ENCODE peak calls at places on chromosomes 13 and 19, in four cellular contexts. One of them, this sample, is unnamed.

GRCh38 chr13:64925284-64925683 is 2304.9 kb downstream of the PCDH9 start:
- DNase-seq in lung: no peak
- DNase-seq in fibroblast of mammary gland: no peak
- DNase-seq in osteocyte: peak
- DNase-seq in this sample: no peak

GRCh38 chr19:38206006-38206745 is 17.8 kb downstream of the DPF1 start:
- DNase-seq in fibroblast of mammary gland: no peak
- DNase-seq in osteocyte: no peak
- DNase-seq in lung: no peak
- DNase-seq in this sample: no peak

GRCh38 chr13:73304442-73304841 is 245.6 kb downstream of the KLF5 start:
- DNase-seq in fibroblast of mammary gland: no peak
- DNase-seq in lung: no peak
- DNase-seq in osteocyte: no peak
- DNase-seq in this sample: no peak

GRCh38 chr13:109605846-109606245 is 180.5 kb downstream of the IRS2 start:
- DNase-seq in osteocyte: no peak
- DNase-seq in fibroblast of mammary gland: no peak
- DNase-seq in lung: no peak
- DNase-seq in this sample: no peak

GRCh38 chr19:49997709-49998108 is 27.5 kb downstream of the VRK3 start:
- DNase-seq in osteocyte: no peak
- DNase-seq in lung: no peak
- DNase-seq in fibroblast of mammary gland: peak
- DNase-seq in this sample: no peak

GRCh38 chr13:33186851-33187250 is 98.7 kb downstream of the STARD13 start:
- DNase-seq in fibroblast of mammary gland: peak
- DNase-seq in lung: no peak
- DNase-seq in osteocyte: no peak
- DNase-seq in this sample: no peak

GRCh38 chr19:17784201-17785008 is 10.5 kb upstream of the B3GNT3 start:
- DNase-seq in lung: peak
- DNase-seq in fibroblast of mammary gland: peak
- DNase-seq in osteocyte: no peak
- DNase-seq in this sample: peak

GRCh38 chr19:45599286-45599685 is 2.7 kb downstream of the GPR4 start:
- DNase-seq in lung: no peak
- DNase-seq in osteocyte: no peak
- DNase-seq in fibroblast of mammary gland: no peak
- DNase-seq in this sample: no peak

GRCh38 chr19:36051637-36052036 is 2.4 kb downstream of the THAP8 start:
- DNase-seq in fibroblast of mammary gland: no peak
- DNase-seq in lung: no peak
- DNase-seq in osteocyte: no peak
- DNase-seq in this sample: no peak

GRCh38 chr19:22523940-22524339 is 101.8 kb upstream of the ZNF98 start:
- DNase-seq in fibroblast of mammary gland: no peak
- DNase-seq in lung: no peak
- DNase-seq in osteocyte: peak
- DNase-seq in this sample: no peak

GRCh38 chr13:27583645-27584044 is 36.7 kb downstream of the LNX2 start:
- DNase-seq in fibroblast of mammary gland: no peak
- DNase-seq in lung: no peak
- DNase-seq in osteocyte: no peak
- DNase-seq in this sample: no peak

GRCh38 chr13:110015253-110015652 is 228.9 kb upstream of the IRS2 start:
- DNase-seq in lung: no peak
- DNase-seq in osteocyte: no peak
- DNase-seq in fibroblast of mammary gland: peak
- DNase-seq in this sample: peak

GRCh38 chr13:97235549-97236206 is 13.5 kb downstream of the MBNL2 start:
- DNase-seq in fibroblast of mammary gland: peak
- DNase-seq in lung: no peak
- DNase-seq in osteocyte: no peak
- DNase-seq in this sample: no peak

GRCh38 chr19:42081584-42082258 is 5.8 kb downstream of the ZNF574 start:
- DNase-seq in osteocyte: no peak
- DNase-seq in fibroblast of mammary gland: peak
- DNase-seq in lung: no peak
- DNase-seq in this sample: no peak

GRCh38 chr19:40279761-40280607 is 5.2 kb downstream of the AKT2 start:
- DNase-seq in fibroblast of mammary gland: peak
- DNase-seq in lung: no peak
- DNase-seq in osteocyte: no peak
- DNase-seq in this sample: peak

GRCh38 chr13:20270163-20270865 is 38.2 kb upstream of the GJB6 start:
- DNase-seq in fibroblast of mammary gland: no peak
- DNase-seq in osteocyte: no peak
- DNase-seq in lung: no peak
- DNase-seq in this sample: peak

GRCh38 chr13:114258589-114258988 is 22.8 kb upstream of the UPF3A start:
- DNase-seq in lung: no peak
- DNase-seq in osteocyte: no peak
- DNase-seq in fibroblast of mammary gland: no peak
- DNase-seq in this sample: no peak

GRCh38 chr19:4093643-4094175 is 27.0 kb upstream of the ZBTB7A start:
- DNase-seq in osteocyte: peak
- DNase-seq in lung: no peak
- DNase-seq in fibroblast of mammary gland: no peak
- DNase-seq in this sample: no peak

GRCh38 chr19:42040031-42040430 is 30.0 kb downstream of the GRIK5 start:
- DNase-seq in fibroblast of mammary gland: no peak
- DNase-seq in osteocyte: no peak
- DNase-seq in lung: no peak
- DNase-seq in this sample: no peak

GRCh38 chr13:100274942-100275506 is 186.1 kb downstream of the PCCA start:
- DNase-seq in fibroblast of mammary gland: no peak
- DNase-seq in osteocyte: no peak
- DNase-seq in lung: no peak
- DNase-seq in this sample: no peak

GRCh38 chr19:6772028-6772865 is at the start of gene VAV1:
- DNase-seq in lung: peak
- DNase-seq in osteocyte: no peak
- DNase-seq in fibroblast of mammary gland: no peak
- DNase-seq in this sample: peak

GRCh38 chr13:64007334-64007733 is 2591.7 kb upstream of the PCDH20 start:
- DNase-seq in osteocyte: no peak
- DNase-seq in fibroblast of mammary gland: no peak
- DNase-seq in lung: no peak
- DNase-seq in this sample: no peak

GRCh38 chr19:35342430-35342829 is 5.3 kb upstream of the FFAR1 start:
- DNase-seq in osteocyte: no peak
- DNase-seq in fibroblast of mammary gland: no peak
- DNase-seq in lung: no peak
- DNase-seq in this sample: no peak

GRCh38 chr13:90968510-90968909 is 379.0 kb upstream of the MIR17HG start:
- DNase-seq in osteocyte: no peak
- DNase-seq in lung: no peak
- DNase-seq in fibroblast of mammary gland: peak
- DNase-seq in this sample: peak

GRCh38 chr13:40362502-40362901 is 303.9 kb downstream of the FOXO1 start:
- DNase-seq in fibroblast of mammary gland: no peak
- DNase-seq in osteocyte: no peak
- DNase-seq in lung: no peak
- DNase-seq in this sample: no peak

GRCh38 chr13:25973085-25973484 is 78.7 kb downstream of the SHISA2 start:
- DNase-seq in fibroblast of mammary gland: no peak
- DNase-seq in lung: no peak
- DNase-seq in osteocyte: no peak
- DNase-seq in this sample: no peak
- TF ChIP-seq CTCF in fibroblast of mammary gland: no peak
- TF ChIP-seq CTCF in lung: no peak
- TF ChIP-seq CTCF in osteocyte: no peak
- TF ChIP-seq CTCF in this sample: no peak

GRCh38 chr13:25253702-25254101 is 33.6 kb downstream of the MTMR6 start:
- DNase-seq in fibroblast of mammary gland: peak
- DNase-seq in osteocyte: no peak
- DNase-seq in lung: no peak
- DNase-seq in this sample: no peak
- TF ChIP-seq CTCF in fibroblast of mammary gland: no peak
- TF ChIP-seq CTCF in osteocyte: no peak
- TF ChIP-seq CTCF in lung: no peak
- TF ChIP-seq CTCF in this sample: no peak

DNA sequence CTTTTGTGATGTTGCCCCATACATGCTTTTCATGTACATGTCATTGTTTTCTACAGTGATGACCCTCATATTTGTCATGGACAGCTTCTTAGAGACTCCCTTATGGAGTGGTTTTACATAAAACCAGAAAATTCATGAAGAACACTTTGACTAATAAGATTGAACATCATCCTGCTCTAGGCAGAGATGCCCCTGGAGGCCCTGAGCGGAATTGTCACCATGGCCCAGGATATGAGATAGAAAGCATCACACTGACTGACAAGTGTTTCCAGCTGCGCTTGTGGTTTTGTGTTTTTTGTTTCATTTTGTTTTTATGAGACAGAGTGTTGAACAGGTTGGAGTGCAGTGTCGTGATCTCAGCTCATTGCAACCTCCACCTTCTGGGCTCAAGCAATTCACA is 22.2 kb downstream of the ZNF701 start:
- DNase-seq in lung: no peak
- DNase-seq in fibroblast of mammary gland: no peak
- DNase-seq in osteocyte: no peak
- DNase-seq in this sample: no peak
- TF ChIP-seq CTCF in lung: no peak
- TF ChIP-seq CTCF in fibroblast of mammary gland: peak
- TF ChIP-seq CTCF in osteocyte: no peak
- TF ChIP-seq CTCF in this sample: no peak

DNA sequence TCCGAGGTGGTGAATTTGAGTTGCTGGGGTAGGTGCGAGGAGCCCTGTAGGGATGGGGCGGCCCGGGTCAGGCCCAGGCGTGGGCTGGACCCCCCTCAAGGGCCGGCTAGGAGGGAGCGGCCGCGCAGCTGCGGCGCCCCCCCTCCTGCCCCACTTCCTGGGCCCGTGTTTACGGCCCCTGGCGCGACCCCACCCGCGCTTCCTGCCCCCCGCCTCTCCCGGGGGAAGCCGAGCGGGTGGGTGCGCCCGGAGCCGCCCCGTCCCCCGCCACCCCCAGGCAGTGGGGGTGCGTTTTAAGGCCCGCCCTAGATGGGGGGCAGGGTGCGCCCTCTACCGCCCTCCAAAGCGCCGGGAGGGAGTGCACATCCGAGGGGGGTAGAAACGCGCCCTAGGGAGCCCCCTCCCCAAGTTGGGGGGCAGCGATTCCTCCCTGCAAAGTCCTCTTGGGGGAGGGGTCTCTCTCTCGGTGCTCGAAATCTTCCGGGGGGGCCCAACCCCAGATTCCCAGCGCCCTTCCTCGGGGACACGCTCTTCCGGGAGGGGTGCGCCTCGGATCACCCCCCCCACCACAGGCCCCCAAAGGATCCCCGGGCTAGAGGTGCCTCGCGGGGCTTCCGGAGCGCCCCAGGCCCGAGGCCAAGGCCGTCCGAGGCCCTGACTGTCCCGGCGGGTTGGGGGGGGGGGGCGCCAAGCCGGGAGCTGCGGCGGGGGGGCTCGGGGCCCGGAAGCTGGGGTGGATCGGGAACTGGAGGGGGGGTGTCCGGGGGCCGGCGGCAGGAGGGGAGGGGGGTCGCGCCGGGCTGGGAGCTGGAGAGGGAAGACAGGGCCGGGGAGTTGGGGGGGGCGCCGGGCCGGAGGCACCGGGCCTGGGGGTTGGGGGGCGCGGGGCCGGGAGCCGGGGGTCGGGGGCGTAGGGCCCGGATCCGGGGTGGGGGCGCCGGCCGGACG is 807 bp downstream of the TLE5 start:
- DNase-seq in osteocyte: no peak
- DNase-seq in fibroblast of mammary gland: no peak
- DNase-seq in lung: no peak
- DNase-seq in this sample: peak
- TF ChIP-seq CTCF in osteocyte: peak
- TF ChIP-seq CTCF in fibroblast of mammary gland: peak
- TF ChIP-seq CTCF in lung: no peak
- TF ChIP-seq CTCF in this sample: no peak

GRCh38 chr19:15223649-15224371 is 8.4 kb downstream of the EPHX3 start:
- DNase-seq in osteocyte: no peak
- DNase-seq in fibroblast of mammary gland: peak
- DNase-seq in lung: no peak
- DNase-seq in this sample: no peak

GRCh38 chr19:15225797-15226196 is 6.5 kb downstream of the EPHX3 start:
- DNase-seq in lung: no peak
- DNase-seq in fibroblast of mammary gland: no peak
- DNase-seq in osteocyte: no peak
- DNase-seq in this sample: no peak

GRCh38 chr19:15218501-15218900 is 13.7 kb downstream of the EPHX3 start:
- DNase-seq in fibroblast of mammary gland: no peak
- DNase-seq in osteocyte: no peak
- DNase-seq in lung: no peak
- DNase-seq in this sample: no peak

GRCh38 chr19:15227261-15227660 is 5.0 kb downstream of the EPHX3 start:
- DNase-seq in lung: no peak
- DNase-seq in fibroblast of mammary gland: no peak
- DNase-seq in osteocyte: no peak
- DNase-seq in this sample: no peak

DNA sequence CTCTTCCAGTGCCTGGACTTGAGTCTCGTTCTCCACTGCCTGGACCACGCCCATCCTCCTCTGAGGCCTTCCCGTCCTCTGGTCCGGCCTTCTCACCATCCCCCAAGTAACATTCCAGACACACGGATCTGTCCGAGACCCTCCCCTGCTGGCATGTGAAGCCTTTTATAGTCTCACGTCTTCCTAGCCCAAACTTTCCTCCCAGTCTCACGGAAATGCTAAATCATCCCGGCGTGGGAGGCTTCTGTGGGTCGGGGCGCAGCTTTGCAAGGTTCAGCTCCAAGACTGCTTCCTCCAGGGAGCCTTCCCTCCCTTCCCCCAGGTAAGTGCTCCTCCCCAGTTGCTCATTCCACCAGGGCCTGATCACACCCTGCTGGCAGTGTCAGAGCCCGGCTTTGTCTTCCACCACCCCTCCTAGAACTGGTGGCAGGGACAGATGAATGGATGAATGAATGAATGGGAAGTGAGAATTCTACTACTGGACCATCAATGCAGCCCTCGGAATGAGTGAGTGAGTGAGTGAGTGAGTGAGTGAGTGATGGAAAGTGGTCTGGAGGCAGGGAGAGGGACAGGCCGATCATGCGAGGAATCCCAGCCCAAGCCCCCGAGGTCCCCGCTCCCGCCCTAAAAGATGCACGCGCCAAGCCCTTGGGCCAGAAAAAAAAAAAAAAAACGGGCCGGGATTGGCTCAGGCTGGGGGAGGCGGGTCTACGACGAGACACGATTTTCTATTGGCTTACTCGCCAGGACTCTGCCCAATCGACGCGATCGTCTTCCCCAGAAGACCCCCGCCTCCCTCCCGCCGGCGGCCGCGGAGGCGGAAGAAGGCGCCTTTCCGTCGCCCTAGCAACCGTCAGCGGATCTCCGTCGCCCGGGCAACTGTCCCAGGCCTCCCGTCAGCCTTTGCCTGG is 9.3 kb downstream of the EPHX3 start:
- DNase-seq in fibroblast of mammary gland: peak
- DNase-seq in osteocyte: peak
- DNase-seq in lung: peak
- DNase-seq in this sample: peak
- TF ChIP-seq CTCF in fibroblast of mammary gland: no peak
- TF ChIP-seq CTCF in osteocyte: no peak
- TF ChIP-seq CTCF in lung: no peak
- TF ChIP-seq CTCF in this sample: no peak